ENCODE peak calls at places on chromosomes 12 and 14, in five cellular contexts. W is astrocyte of the spinal cord, R is upper lobe of right lung, U is endothelial cell of umbilical vein, I is SJCRH30. J is an unnamed sample.

GRCh38 chr12:94240171-94240570 is 91.8 kb downstream of the PLXNC1 start:
- DNase-seq in U (no peak), W (no peak), I (peak; percentile 8), R (no peak), J (no peak)

GRCh38 chr12:132275110-132275531 is 54.3 kb downstream of the GALNT9 start:
- DNase-seq in R (no peak), W (no peak), I (peak; percentile 49), U (peak; percentile 31), J (peak; percentile 88)

GRCh38 chr12:51374856-51375255 is 16.4 kb downstream of the GALNT6 start:
- DNase-seq in I (no peak), U (no peak), R (no peak), W (no peak), J (no peak)

GRCh38 chr12:64256166-64256800 is 34.2 kb upstream of the KICS2 start:
- DNase-seq in I (peak; percentile 83), W (peak; percentile 72), R (no peak), U (peak; percentile 61), J (no peak)

GRCh38 chr12:75672212-75672611 is 160.8 kb upstream of the KRR1 start:
- DNase-seq in I (peak; percentile 58), R (no peak), U (no peak), W (no peak), J (no peak)

GRCh38 chr14:77615231-77616132 is 955 bp downstream of the SPTLC2 start:
- DNase-seq in R (no peak), I (peak; percentile 38), W (peak; percentile 40), U (peak; percentile 63), J (peak; percentile 8)

GRCh38 chr12:7142057-7142644 is 12.0 kb downstream of the CLSTN3 start:
- DNase-seq in R (peak; percentile 79), I (peak; percentile 74), U (peak; percentile 58), W (no peak), J (peak; percentile 74)

GRCh38 chr14:91315844-91316267 is 71.4 kb upstream of the GPR68 start:
- DNase-seq in W (no peak), U (no peak), I (no peak), R (no peak), J (no peak)

GRCh38 chr14:61455351-61455750 is 134.0 kb downstream of the PRKCH start:
- DNase-seq in R (no peak), U (no peak), I (no peak), W (no peak), J (no peak)

GRCh38 chr14:29724991-29725390 is 202.7 kb downstream of the PRKD1 start:
- DNase-seq in I (peak; percentile 53), R (no peak), W (peak; percentile 56), U (no peak), J (no peak)

GRCh38 chr12:21766403-21766802 is 8.1 kb downstream of the KCNJ8 start:
- DNase-seq in W (no peak), I (no peak), R (no peak), U (no peak), J (no peak)

GRCh38 chr14:105419305-105420091 is at the start of gene MTA1:
- DNase-seq in U (no peak), R (peak; percentile 75), W (no peak), I (peak; percentile 56), J (no peak)

GRCh38 chr12:29429999-29430698 is 49.2 kb upstream of the ERGIC2 start:
- DNase-seq in U (no peak), W (no peak), I (peak; percentile 45), R (no peak), J (no peak)

DNA sequence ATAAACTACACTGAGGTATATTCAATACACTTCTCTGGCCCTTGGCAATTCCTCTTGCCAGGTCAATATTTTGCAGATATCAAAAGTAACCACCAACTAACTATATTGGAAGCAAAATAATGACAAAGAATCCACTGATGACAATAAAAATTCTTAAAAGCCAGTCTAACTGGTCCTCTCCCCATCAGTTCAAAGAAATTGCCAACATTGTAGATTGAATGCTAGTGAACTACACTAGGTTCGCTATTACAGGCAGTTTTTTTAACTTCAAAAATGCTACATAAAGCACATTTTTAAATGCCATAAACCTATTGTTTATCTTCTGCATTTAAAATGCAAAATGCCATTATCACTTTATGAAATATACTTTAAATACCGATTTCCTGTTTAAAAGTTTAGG is 4.0 kb downstream of the CDK17 start:
- DNase-seq in I (no peak), W (no peak), R (no peak), U (no peak), J (no peak)
- H3K4me3 ChIP-seq in I (no peak overlapping the region), W (no peak overlapping the region), R (no peak overlapping the region), U (peak overlapping the region; percentile 80), J (no peak overlapping the region)

GRCh38 chr12:40225337-40225983 is 663 bp downstream of the LRRK2 start:
- DNase-seq in R (no peak), I (no peak), W (no peak), U (no peak), J (no peak)

GRCh38 chr12:40222247-40222646 is 2.5 kb upstream of the LRRK2 start:
- DNase-seq in I (no peak), R (no peak), W (peak; percentile 6), U (no peak), J (no peak)

GRCh38 chr12:40226652-40227051 is 1.9 kb downstream of the LRRK2 start:
- DNase-seq in I (no peak), W (peak; percentile 87), U (peak; percentile 42), R (no peak), J (no peak)

GRCh38 chr12:40225984-40226602 is 1.3 kb downstream of the LRRK2 start:
- DNase-seq in I (no peak), U (no peak), R (no peak), W (no peak), J (no peak)

DNA sequence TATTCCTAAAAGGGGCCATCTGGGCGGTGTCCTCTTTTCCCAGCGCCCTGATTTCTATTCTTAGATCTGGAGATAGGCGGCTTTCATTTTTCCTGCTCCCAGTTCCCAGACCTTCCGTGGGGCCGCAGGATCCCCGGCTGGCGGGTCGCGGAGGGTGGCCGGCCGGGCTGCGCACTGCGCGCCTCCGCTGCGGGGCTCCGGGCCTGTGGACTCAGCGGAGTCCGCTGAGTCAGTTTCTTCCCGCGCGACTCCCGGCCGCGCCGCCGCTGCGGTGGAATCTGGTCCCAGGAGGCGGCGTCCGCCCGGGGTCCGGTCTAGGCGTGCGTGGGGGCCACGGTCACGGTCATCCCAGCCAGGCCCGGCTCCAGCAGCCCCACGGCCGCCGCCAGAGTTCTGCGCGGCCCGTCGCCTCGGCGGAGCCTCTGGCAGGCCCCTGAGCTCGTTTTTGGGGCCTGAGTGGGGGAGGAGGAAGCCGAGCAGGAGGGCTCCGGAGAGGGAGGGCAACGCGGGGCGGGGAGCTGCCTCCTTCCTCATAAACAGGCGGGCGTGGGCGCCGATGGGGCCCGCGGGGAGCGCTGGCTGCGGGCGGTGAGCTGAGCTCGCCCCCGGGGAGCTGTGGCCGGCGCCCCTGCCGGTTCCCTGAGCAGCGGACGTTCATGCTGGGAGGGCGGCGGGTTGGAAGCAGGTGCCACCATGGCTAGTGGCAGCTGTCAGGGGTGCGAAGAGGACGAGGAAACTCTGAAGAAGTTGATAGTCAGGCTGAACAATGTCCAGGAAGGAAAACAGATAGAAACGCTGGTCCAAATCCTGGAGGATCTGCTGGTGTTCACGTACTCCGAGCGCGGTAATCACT is at the start of gene LRRK2:
- DNase-seq in W (peak; percentile 66), R (peak; percentile 96), I (peak; percentile 35), U (peak; percentile 55), J (peak; percentile 66)
- H3K4me3 ChIP-seq in W (peak within 1 kb of the TSS; percentile 46), R (peak within 1 kb of the TSS; percentile 63), I (peak within 1 kb of the TSS; percentile 46), U (peak within 1 kb of the TSS; percentile 5), J (peak within 1 kb of the TSS; percentile 68)

DNA sequence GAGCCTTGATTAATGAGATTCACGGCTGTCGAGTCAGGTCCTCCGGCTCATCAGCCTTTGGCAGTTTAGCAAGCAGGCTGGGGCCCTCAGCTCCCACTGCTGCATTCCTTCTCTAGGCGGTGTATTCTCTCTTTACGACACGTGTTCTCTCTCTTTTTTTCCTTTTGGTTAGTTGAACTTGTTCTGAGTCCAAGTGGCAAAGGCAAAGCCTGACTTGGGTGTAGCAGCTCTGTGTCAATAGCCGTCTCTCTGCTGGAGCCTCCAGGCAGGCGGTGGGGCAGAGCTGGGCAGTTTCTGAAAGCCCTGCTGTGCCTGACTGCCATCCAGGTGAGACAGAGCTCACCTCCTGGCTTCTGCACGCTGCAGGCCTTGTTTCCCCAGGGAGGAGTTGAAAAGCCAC is 46.6 kb downstream of the SUSD6 start:
- DNase-seq in R (peak; percentile 79), U (no peak), I (no peak), W (peak; percentile 60), J (no peak)
- H3K4me3 ChIP-seq in R (no peak overlapping the region), U (no peak overlapping the region), I (no peak overlapping the region), W (no peak overlapping the region), J (no peak overlapping the region)

DNA sequence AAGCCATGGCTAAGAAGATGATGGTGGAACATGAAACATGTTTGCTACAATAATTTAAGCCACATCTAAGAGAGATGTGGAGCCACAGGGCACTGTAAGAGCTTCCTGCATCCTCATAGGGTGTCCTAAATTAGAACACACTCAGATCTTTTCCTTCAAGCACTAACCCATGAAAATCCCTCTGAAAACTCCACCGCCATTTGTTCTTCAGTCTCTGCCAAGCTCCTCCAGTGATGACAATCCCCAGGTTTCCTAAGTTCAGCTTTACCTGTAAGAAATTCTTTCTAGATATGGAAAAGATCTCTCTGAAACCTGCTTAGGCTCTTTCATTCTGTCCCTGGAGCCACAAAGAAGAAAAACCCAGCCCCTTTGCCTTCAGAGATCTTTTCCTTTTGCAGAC is 907.1 kb downstream of the VRK1 start:
- DNase-seq in W (no peak), I (no peak), U (no peak), R (no peak), J (no peak)
- H3K4me3 ChIP-seq in W (no peak overlapping the region), I (no peak overlapping the region), U (no peak overlapping the region), R (no peak overlapping the region), J (no peak overlapping the region)

DNA sequence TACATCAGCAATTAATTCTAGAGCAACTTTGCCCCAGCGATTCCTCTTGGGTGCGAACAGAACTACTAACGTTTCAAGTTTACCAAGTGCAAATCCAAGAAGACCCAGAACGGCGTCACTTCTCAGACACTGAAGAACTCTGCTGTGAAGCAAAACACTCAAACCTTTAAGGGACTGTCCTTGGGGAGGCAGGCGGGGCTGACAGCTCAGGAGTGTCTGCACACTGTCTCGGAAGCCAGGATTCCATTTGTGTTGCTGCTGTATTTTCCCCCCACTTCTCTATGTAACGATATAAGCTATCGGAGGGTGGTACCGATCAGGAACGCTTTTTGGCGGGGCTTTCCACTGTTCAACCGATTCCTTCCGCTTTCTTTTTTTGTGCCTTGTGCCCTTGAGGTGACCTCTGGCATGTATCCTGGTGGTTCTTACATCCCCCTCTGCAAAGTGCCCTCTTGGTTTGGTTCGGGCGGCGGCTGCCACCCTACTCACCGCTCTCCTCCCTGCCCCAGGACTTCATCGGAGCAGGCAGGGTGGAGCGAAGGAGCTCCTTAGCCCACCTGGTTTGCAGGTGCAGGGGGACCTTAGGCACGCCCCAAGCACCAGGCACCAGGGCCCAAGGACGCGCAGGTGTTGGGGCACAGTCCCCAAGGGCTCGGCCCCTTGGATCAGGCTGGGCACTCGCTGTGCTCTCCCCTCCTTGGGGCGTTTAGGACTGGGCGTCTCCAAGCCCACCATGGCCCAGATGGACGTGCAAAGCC is 19.2 kb upstream of the MLXIP start:
- DNase-seq in W (no peak), I (no peak), U (no peak), R (no peak), J (no peak)
- H3K4me3 ChIP-seq in W (no peak overlapping the region), I (no peak overlapping the region), U (no peak overlapping the region), R (no peak overlapping the region), J (no peak overlapping the region)

GRCh38 chr12:85424581-85425348 is 144.7 kb downstream of the ALX1 start:
- DNase-seq in W (peak; percentile 24), R (no peak), U (peak; percentile 31), I (no peak), J (no peak)

GRCh38 chr12:85423947-85424346 is 143.9 kb downstream of the ALX1 start:
- DNase-seq in I (no peak), U (no peak), W (no peak), R (no peak), J (no peak)

GRCh38 chr12:85422766-85423165 is 142.7 kb downstream of the ALX1 start:
- DNase-seq in I (peak; percentile 5), W (no peak), R (no peak), U (no peak), J (no peak)

GRCh38 chr12:85425926-85426325 is 145.9 kb downstream of the ALX1 start:
- DNase-seq in U (no peak), W (no peak), I (no peak), R (no peak), J (no peak)

GRCh38 chr12:85425349-85425612 is 145.3 kb downstream of the ALX1 start:
- DNase-seq in W (no peak), I (no peak), R (no peak), U (no peak), J (no peak)
- H3K4me3 ChIP-seq in W (no peak overlapping the region), I (no peak overlapping the region), R (no peak overlapping the region), U (no peak overlapping the region), J (no peak overlapping the region)